ENCODE peak calls at places on chromosomes 7 and 10, in four cellular contexts. Z is stimulated activated CD8-positive, alpha-beta memory T cell treated with anti-CD3 and anti-CD28 coated beads, Interleukin-12 subunit alpha, Interleukin-12 subunit beta, amount 100 ng/mL, for 1 hour; R is hepatocyte; B is amniotic epithelial cell. L is an unnamed sample.
A peak's percentile ranks its signal among the peaks of the same experiment; 100 is the strongest.

GRCh38 chr7:23712368-23713284 is 2.6 kb downstream of the STK31 start:
- DNase-seq in R (peak; percentile 71), Z (no peak), B (peak; percentile 71), L (no peak)

GRCh38 chr7:22791204-22792158 is 31.2 kb downstream of the TOMM7 start:
- DNase-seq in R (no peak), B (peak; percentile 22), Z (no peak), L (no peak)

GRCh38 chr7:64863021-64863420 is 40.1 kb upstream of the ZNF273 start:
- DNase-seq in B (no peak), Z (no peak), R (no peak), L (no peak)

GRCh38 chr10:63633677-63634487 is 112.7 kb downstream of the REEP3 start:
- DNase-seq in Z (no peak), B (peak; percentile 24), R (no peak), L (no peak)

GRCh38 chr10:118020365-118020764 is 26.4 kb downstream of the RAB11FIP2 start:
- DNase-seq in Z (no peak), B (no peak), R (no peak), L (no peak)

GRCh38 chr10:95451568-95452524 is 109.3 kb downstream of the SORBS1 start:
- DNase-seq in R (no peak), B (peak; percentile 11), Z (no peak), L (no peak)

GRCh38 chr10:89115876-89116627 is 91.1 kb downstream of the CH25H start:
- DNase-seq in B (peak; percentile 33), Z (no peak), R (no peak), L (no peak)

GRCh38 chr10:35569111-35569707 is 35.9 kb upstream of the GJD4 start:
- DNase-seq in B (no peak), R (no peak), Z (no peak), L (no peak)

GRCh38 chr7:118477026-118477425 is 252.5 kb downstream of the ANKRD7 start:
- DNase-seq in B (no peak), R (no peak), Z (no peak), L (no peak)

GRCh38 chr10:70893227-70894006 is 5.1 kb upstream of the PCBD1 start:
- DNase-seq in R (no peak), Z (no peak), B (no peak), L (no peak)

GRCh38 chr10:13092446-13093102 is 7.4 kb upstream of the OPTN start:
- DNase-seq in Z (no peak), B (no peak), R (no peak), L (no peak)

L was measured in stimulated activated CD4-positive, alpha-beta T cell treated with anti-CD3 and anti-CD28 coated beads, Interleukin-1b, Interleukin-23, amount 100 ng/mL, for 24 hours.